ENCODE peak calls at places on chromosomes 13 and 19, in five cellular contexts. H is SK-N-SH, U is GM12878, T is HepG2, Y is K562. E is an unnamed sample.

GRCh38 chr13:41960195-41960699 is 662 bp downstream of the VWA8 start:
- DNase-seq in H (no peak), U (no peak), T (peak), Y (peak), E (no peak)

GRCh38 chr19:53461866-53462265 is 5.7 kb upstream of the ZNF813 start:
- DNase-seq in H (no peak), U (no peak), T (no peak), Y (no peak), E (no peak)

GRCh38 chr19:12665646-12666304 is 767 bp downstream of the MAN2B1 start:
- DNase-seq in H (no peak), U (no peak), T (no peak), Y (no peak), E (no peak)

GRCh38 chr19:56619131-56619530 is 23.8 kb upstream of the SMIM17 start:
- DNase-seq in H (no peak), U (no peak), T (no peak), Y (no peak), E (no peak)

GRCh38 chr19:39377373-39378362 is 13.2 kb downstream of the PAF1 start:
- DNase-seq in H (no peak), U (no peak), T (peak), Y (no peak), E (no peak)

GRCh38 chr13:27450921-27451461 is 627 bp upstream of the MTIF3 start:
- DNase-seq in H (peak), U (no peak), T (peak), Y (peak), E (peak)

GRCh38 chr13:64130600-64130999 is 2715.0 kb upstream of the PCDH20 start:
- DNase-seq in H (no peak), U (no peak), T (no peak), Y (no peak), E (no peak)

GRCh38 chr13:105153626-105154025 is 1381.8 kb downstream of the EFNB2 start:
- DNase-seq in H (no peak), U (no peak), T (no peak), Y (no peak), E (no peak)

GRCh38 chr13:36344173-36344572 is 2.0 kb downstream of the SPART start:
- DNase-seq in H (no peak), U (no peak), T (no peak), Y (peak), E (no peak)

GRCh38 chr13:49367640-49368431 is 76.0 kb downstream of the CAB39L start:
- DNase-seq in H (no peak), U (no peak), T (no peak), Y (no peak), E (no peak)

GRCh38 chr19:13381827-13382632 is 124.2 kb downstream of the CACNA1A start:
- DNase-seq in H (no peak), U (no peak), T (no peak), Y (peak), E (no peak)

GRCh38 chr19:5567360-5567970 is at the start of gene TINCR:
- DNase-seq in H (peak), U (no peak), T (no peak), Y (no peak), E (no peak)

GRCh38 chr19:28505134-28505533 is 707.8 kb downstream of the UQCRFS1 start:
- DNase-seq in H (no peak), U (no peak), T (no peak), Y (no peak), E (no peak)

GRCh38 chr19:45450042-45450380 is 17.8 kb upstream of the FOSB start:
- DNase-seq in H (no peak), U (no peak), T (no peak), Y (peak), E (no peak)
- TF ChIP-seq YY1 in H (no peak), U (no peak), T (no peak), Y (no peak), E (no peak)

GRCh38 chr13:96734499-96734898 is 259.8 kb downstream of the OXGR1 start:
- DNase-seq in H (peak), U (no peak), T (no peak), Y (no peak), E (no peak)
- TF ChIP-seq ZBTB33 in H (no peak), U (no peak), T (no peak), Y (no peak), E (no peak)

DNA sequence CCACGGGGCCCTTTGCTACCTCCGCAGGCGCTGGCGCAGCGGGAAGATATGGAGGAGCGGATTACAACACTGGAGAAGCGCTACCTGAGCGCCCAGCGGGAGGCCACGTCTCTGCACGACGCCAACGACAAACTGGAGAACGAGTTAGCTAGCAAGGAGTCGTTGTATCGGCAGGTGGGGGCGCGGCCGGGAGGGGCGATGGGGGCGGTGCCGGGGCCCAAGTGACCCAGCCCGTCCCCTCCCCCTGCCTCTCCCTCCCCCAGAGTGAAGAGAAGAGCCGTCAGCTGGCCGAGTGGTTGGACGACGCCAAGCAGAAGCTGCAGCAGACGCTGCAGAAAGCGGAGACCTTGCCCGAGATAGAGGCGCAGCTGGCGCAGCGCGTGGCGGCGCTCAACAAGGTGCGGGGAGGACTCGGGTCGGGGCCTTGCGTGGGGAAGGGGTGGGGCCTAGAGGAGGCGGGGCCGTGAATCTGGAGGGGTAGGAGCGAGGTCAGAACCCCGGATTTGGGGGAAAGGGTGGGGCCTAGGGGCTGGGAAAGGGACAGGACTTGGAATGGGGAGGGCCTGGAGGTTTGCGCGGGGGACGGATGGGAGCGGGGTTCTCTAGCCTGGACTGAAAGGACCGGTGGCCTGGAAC is 13.7 kb downstream of the PPFIA3 start:
- DNase-seq in H (peak), U (no peak), T (no peak), Y (peak), E (no peak)
- TF ChIP-seq YY1 in H (no peak), U (no peak), T (no peak), Y (no peak), E (no peak)

DNA sequence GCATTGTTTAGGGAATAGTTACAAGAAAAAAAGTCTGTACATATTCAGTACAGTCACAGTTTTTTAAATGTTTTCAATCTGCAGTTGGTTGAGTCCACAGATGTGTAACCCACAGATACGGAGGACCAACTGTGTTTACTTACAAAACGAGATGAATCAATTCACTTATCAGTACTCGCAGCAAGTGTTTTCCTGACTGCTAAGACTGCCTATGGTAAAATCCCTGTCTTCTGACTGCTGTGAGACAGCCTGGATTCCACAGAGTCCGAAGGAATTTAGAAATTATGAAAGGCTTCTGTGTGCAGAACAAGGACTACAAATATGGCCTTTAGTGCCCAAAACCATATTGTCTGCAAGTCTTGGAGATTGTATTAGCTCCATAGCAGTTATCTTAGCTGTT is 45.7 kb upstream of the C1QTNF9 start:
- DNase-seq in H (no peak), U (no peak), T (peak), Y (no peak), E (no peak)
- TF ChIP-seq ZBTB33 in H (no peak), U (no peak), T (no peak), Y (no peak), E (no peak)

GRCh38 chr19:15454371-15454800 is 4.6 kb upstream of the WIZ start:
- DNase-seq in H (no peak), U (no peak), T (no peak), Y (no peak), E (no peak)
- TF ChIP-seq YY1 in H (no peak), U (no peak), T (peak), Y (no peak), E (no peak)

GRCh38 chr13:42990147-42990990 is 1.7 kb downstream of the EPSTI1 start:
- DNase-seq in H (peak), U (no peak), T (no peak), Y (no peak), E (no peak)
- TF ChIP-seq ZBTB33 in H (no peak), U (no peak), T (no peak), Y (no peak), E (no peak)